ENCODE peak calls at places on chromosomes 16 and 17, in four cellular contexts. M, Y, Q and Z are unnamed samples.

GRCh38 chr17:81690066-81690465 is 6.3 kb downstream of the HGS start:
- DNase-seq in M (no peak), Y (no peak), Q (no peak), Z (no peak)

GRCh38 chr16:54178491-54178976 is 108.1 kb downstream of the IRX3 start:
- DNase-seq in M (no peak), Y (no peak), Q (no peak), Z (no peak)

GRCh38 chr17:56506349-56506748 is 87.2 kb upstream of the NOG start:
- DNase-seq in M (no peak), Y (no peak), Q (no peak), Z (no peak)

GRCh38 chr16:26665166-26665939 is 401.4 kb upstream of the C16orf82 start:
- DNase-seq in M (no peak), Y (no peak), Q (no peak), Z (no peak)

GRCh38 chr17:40687106-40687505 is 16.4 kb downstream of the KRT24 start:
- DNase-seq in M (no peak), Y (no peak), Q (no peak), Z (no peak)

GRCh38 chr17:9898812-9899211 is 6.3 kb downstream of the RCVRN start:
- DNase-seq in M (no peak), Y (no peak), Q (no peak), Z (no peak)

GRCh38 chr16:25264599-25264998 is 7.0 kb upstream of the ZKSCAN2 start:
- DNase-seq in M (peak), Y (no peak), Q (no peak), Z (no peak)

GRCh38 chr16:77780378-77780837 is 8.0 kb upstream of the VAT1L start:
- DNase-seq in M (no peak), Y (peak), Q (peak), Z (peak)

GRCh38 chr17:28717578-28718316 is at the start of gene RAB34:
- DNase-seq in M (no peak), Y (no peak), Q (no peak), Z (no peak)

GRCh38 chr16:59021751-59022150 is 287.6 kb upstream of the GOT2 start:
- DNase-seq in M (no peak), Y (no peak), Q (no peak), Z (no peak)

GRCh38 chr17:68707032-68707431 is 105.9 kb upstream of the FAM20A start:
- DNase-seq in M (no peak), Y (no peak), Q (no peak), Z (no peak)

GRCh38 chr16:88649924-88650748 is 717 bp downstream of the CYBA start:
- DNase-seq in M (peak), Y (peak), Q (no peak), Z (no peak)

GRCh38 chr17:16313159-16314090 is 39.8 kb downstream of the CENPV start:
- DNase-seq in M (peak), Y (peak), Q (no peak), Z (no peak)

GRCh38 chr16:70589998-70590471 is 56.3 kb upstream of the IL34 start:
- DNase-seq in M (no peak), Y (no peak), Q (no peak), Z (no peak)

GRCh38 chr16:9351841-9352434 is 260.5 kb downstream of the HAPSTR1 start:
- DNase-seq in M (no peak), Y (no peak), Q (no peak), Z (no peak)

GRCh38 chr16:4780235-4780634 is 7.9 kb downstream of the SEPTIN12 start:
- DNase-seq in M (no peak), Y (no peak), Q (no peak), Z (no peak)

GRCh38 chr16:54931757-54932660 is 1.3 kb downstream of the IRX5 start:
- DNase-seq in M (no peak), Y (no peak), Q (no peak), Z (no peak)

GRCh38 chr17:13599808-13600398 is 1.8 kb downstream of the HS3ST3A1 start:
- DNase-seq in M (no peak), Y (no peak), Q (no peak), Z (no peak)

GRCh38 chr17:82172461-82173160 is 40.0 kb downstream of the CCDC57 start:
- DNase-seq in M (no peak), Y (no peak), Q (no peak), Z (no peak)

GRCh38 chr16:16118337-16118736 is 105.0 kb downstream of the ABCC6 start:
- DNase-seq in M (no peak), Y (no peak), Q (no peak), Z (no peak)

GRCh38 chr16:72400257-72401078 is 228.5 kb upstream of the PMFBP1 start:
- DNase-seq in M (peak), Y (peak), Q (peak), Z (peak)

GRCh38 chr16:58098207-58099096 is 30.7 kb downstream of the CFAP20 start:
- DNase-seq in M (no peak), Y (no peak), Q (no peak), Z (no peak)

GRCh38 chr16:11896776-11897175 is 19.0 kb downstream of the GSPT1 start:
- DNase-seq in M (no peak), Y (no peak), Q (no peak), Z (no peak)

GRCh38 chr17:77049440-77049839 is 91.3 kb upstream of the SEC14L1 start:
- DNase-seq in M (no peak), Y (no peak), Q (peak), Z (no peak)

GRCh38 chr16:69848635-69849545 is 86.8 kb downstream of the WWP2 start:
- DNase-seq in M (no peak), Y (no peak), Q (no peak), Z (no peak)

GRCh38 chr17:68248886-68249872 is 1.3 kb downstream of the AMZ2 start:
- DNase-seq in M (no peak), Y (no peak), Q (no peak), Z (no peak)

GRCh38 chr16:30113031-30113710 is at the start of gene GDPD3:
- DNase-seq in M (peak), Y (peak), Q (no peak), Z (no peak)

GRCh38 chr17:17766351-17767095 is 70.3 kb downstream of the SREBF1 start:
- DNase-seq in M (no peak), Y (no peak), Q (no peak), Z (no peak)

GRCh38 chr17:55705847-55706246 is 16.8 kb downstream of the TMEM100 start:
- DNase-seq in M (no peak), Y (peak), Q (no peak), Z (peak)

GRCh38 chr16:79810449-79811189 is 210.1 kb upstream of the MAF start:
- DNase-seq in M (no peak), Y (no peak), Q (no peak), Z (no peak)

GRCh38 chr17:31085563-31085962 is 9.2 kb upstream of the NF1 start:
- DNase-seq in M (peak), Y (no peak), Q (no peak), Z (no peak)

GRCh38 chr17:82213251-82214011 is 789 bp upstream of the CCDC57 start:
- DNase-seq in M (peak), Y (peak), Q (no peak), Z (no peak)

GRCh38 chr16:30458561-30459394 is 13.1 kb upstream of the SEPHS2 start:
- DNase-seq in M (no peak), Y (peak), Q (no peak), Z (no peak)

GRCh38 chr17:81398855-81399451 is 3.7 kb downstream of the BAHCC1 start:
- DNase-seq in M (no peak), Y (no peak), Q (no peak), Z (no peak)

GRCh38 chr16:3718019-3718391 is 681 bp upstream of the TRAP1 start:
- DNase-seq in M (no peak), Y (no peak), Q (no peak), Z (no peak)

GRCh38 chr16:49491736-49492089 is 118.1 kb downstream of the C16orf78 start:
- DNase-seq in M (no peak), Y (no peak), Q (peak), Z (no peak)
- TF ChIP-seq TCF7L2 in M (no peak), Y (no peak), Q (no peak), Z (no peak)

GRCh38 chr16:86232496-86232895 is 277.8 kb upstream of the FOXF1 start:
- DNase-seq in M (no peak), Y (no peak), Q (no peak), Z (no peak)
- TF ChIP-seq TCF7L2 in M (no peak), Y (no peak), Q (no peak), Z (no peak)

GRCh38 chr16:17261197-17261858 is 209.4 kb downstream of the XYLT1 start:
- DNase-seq in M (no peak), Y (no peak), Q (no peak), Z (no peak)
- TF ChIP-seq TCF7L2 in M (no peak), Y (no peak), Q (no peak), Z (no peak)

GRCh38 chr17:496761-497586 is 144.4 kb upstream of the RPH3AL start:
- DNase-seq in M (no peak), Y (no peak), Q (no peak), Z (no peak)
- TF ChIP-seq TCF7L2 in M (no peak), Y (no peak), Q (no peak), Z (no peak)

GRCh38 chr17:49986396-49987289 is 8.4 kb downstream of the DLX3 start:
- DNase-seq in M (no peak), Y (no peak), Q (no peak), Z (no peak)

GRCh38 chr17:49985310-49985990 is 9.6 kb downstream of the DLX3 start:
- DNase-seq in M (no peak), Y (no peak), Q (no peak), Z (no peak)

GRCh38 chr17:49987290-49987585 is 7.8 kb downstream of the DLX3 start:
- DNase-seq in M (no peak), Y (no peak), Q (no peak), Z (no peak)

GRCh38 chr17:49989518-49989880 is 5.5 kb downstream of the DLX3 start:
- DNase-seq in M (no peak), Y (no peak), Q (no peak), Z (no peak)

DNA sequence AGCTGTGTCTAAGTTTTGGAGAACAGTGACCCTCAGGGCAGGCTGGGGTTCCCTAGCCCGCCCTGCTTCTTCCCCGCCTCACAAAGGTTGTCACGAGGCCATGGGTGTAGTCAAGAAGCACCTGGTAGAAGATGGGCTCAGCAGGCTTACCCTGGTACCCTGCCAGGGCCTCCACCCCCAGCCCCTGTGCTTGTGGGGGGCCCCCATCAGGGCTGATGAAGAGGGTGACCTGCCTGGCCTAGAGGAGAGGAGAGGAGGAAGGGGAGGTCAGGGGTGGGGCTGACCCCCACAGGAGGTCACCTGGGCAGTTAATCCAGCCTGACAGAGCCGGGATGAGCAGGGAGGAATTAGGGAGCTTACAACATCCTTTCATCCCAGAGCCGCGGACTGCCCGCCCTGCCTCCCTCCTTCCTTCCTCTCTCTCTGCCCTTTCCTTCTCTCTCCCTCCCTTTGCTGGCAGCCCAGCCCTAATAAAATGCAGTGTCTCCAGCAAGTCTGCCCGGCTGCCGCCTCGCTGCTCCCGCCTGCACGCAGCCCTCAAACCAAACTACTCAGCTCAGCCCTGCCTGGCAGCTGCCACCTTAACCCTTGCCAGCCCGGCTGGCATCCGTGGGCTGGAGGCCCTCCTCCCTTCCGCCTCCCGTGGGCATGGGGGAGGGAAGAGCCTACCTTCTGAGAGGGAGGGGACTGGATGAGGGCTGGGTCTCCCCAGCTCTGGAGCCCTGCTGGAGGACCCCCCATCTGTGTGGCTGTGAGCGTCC is 7.2 kb downstream of the DLX3 start:
- DNase-seq in M (no peak), Y (no peak), Q (no peak), Z (no peak)
- TF ChIP-seq TCF7L2 in M (no peak), Y (no peak), Q (peak), Z (no peak)

GRCh38 chr16:28902909-28903308 is 22.1 kb downstream of the RABEP2 start:
- DNase-seq in M (no peak), Y (no peak), Q (no peak), Z (no peak)

GRCh38 chr16:28904828-28905227 is 20.2 kb downstream of the RABEP2 start:
- DNase-seq in M (no peak), Y (no peak), Q (no peak), Z (no peak)

GRCh38 chr16:28903344-28904042 is 21.5 kb downstream of the RABEP2 start:
- DNase-seq in M (no peak), Y (no peak), Q (no peak), Z (no peak)

GRCh38 chr16:28905229-28905754 is 19.7 kb downstream of the RABEP2 start:
- DNase-seq in M (peak), Y (no peak), Q (no peak), Z (no peak)

DNA sequence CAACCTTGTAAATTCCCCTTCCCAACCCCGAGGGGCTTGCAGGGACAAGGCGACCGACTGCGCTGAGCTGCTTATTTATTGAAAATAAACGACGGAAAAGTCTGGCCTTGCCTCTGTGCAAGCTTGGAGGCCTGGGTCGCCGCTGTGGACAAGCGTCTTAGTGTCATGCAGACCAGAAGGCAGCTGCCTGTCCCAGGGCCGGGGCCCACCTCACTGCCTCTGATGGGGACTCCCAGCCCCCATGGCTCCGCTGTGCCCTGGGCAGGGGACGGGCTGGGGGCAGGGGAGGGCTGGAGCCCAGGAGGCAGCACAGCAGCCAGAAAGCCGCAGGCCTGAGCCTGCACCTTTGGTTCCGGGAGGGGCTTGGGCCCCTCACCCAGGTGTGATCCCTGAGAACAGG is 20.7 kb downstream of the RABEP2 start:
- DNase-seq in M (no peak), Y (no peak), Q (no peak), Z (no peak)
- TF ChIP-seq TCF7L2 in M (no peak), Y (no peak), Q (no peak), Z (no peak)